ENCODE peak calls at places on chromosomes 3 and 15, in five cellular contexts. G, C, E, T and S are unnamed samples.

GRCh38 chr3:30642715-30643361 is 36.4 kb downstream of the TGFBR2 start:
- DNase-seq in E (no peak), G (no peak), C (no peak), T (no peak), S (no peak)

GRCh38 chr15:86691091-86691490 is 611.4 kb downstream of the AGBL1 start:
- DNase-seq in T (no peak), G (no peak), C (no peak), E (no peak), S (no peak)

GRCh38 chr15:88843334-88843733 is 40.1 kb downstream of the ACAN start:
- DNase-seq in G (no peak), T (no peak), E (no peak), C (no peak), S (no peak)

GRCh38 chr3:66428733-66429132 is 72.1 kb downstream of the LRIG1 start:
- DNase-seq in T (peak; percentile 69), E (peak; percentile 96), C (peak; percentile 93), G (peak; percentile 98), S (peak; percentile 92)

GRCh38 chr3:6526861-6527260 is 334.1 kb upstream of the GRM7 start:
- DNase-seq in E (no peak), C (no peak), T (no peak), G (no peak), S (no peak)

GRCh38 chr15:80567721-80568157 is 127.4 kb upstream of the ABHD17C start:
- DNase-seq in C (peak; percentile 17), G (peak; percentile 73), T (no peak), E (peak; percentile 86), S (peak; percentile 28)

GRCh38 chr3:143952569-143953069 is 19.0 kb upstream of the DIPK2A start:
- DNase-seq in G (no peak), E (no peak), T (no peak), C (no peak), S (no peak)

GRCh38 chr3:180996415-180996932 is 6.9 kb upstream of the DNAJC19 start:
- DNase-seq in T (no peak), C (no peak), E (no peak), G (no peak), S (no peak)

GRCh38 chr15:32824777-32825176 is 107.0 kb downstream of the GREM1 start:
- DNase-seq in G (peak; percentile 74), C (no peak), T (no peak), E (peak; percentile 92), S (no peak)

GRCh38 chr15:80251505-80252280 is at the start of gene CTXND1:
- DNase-seq in C (no peak), E (peak; percentile 20), G (no peak), T (no peak), S (no peak)

GRCh38 chr3:193885832-193886231 is 250.1 kb upstream of the HES1 start:
- DNase-seq in C (no peak), T (no peak), E (no peak), G (no peak), S (no peak)

GRCh38 chr3:9793161-9793781 is 389 bp downstream of the ARPC4 start:
- DNase-seq in E (peak; percentile 83), G (no peak), C (no peak), T (no peak), S (no peak)

GRCh38 chr3:160450846-160451245 is 1.3 kb upstream of the TRIM59 start:
- DNase-seq in G (peak; percentile 82), E (peak; percentile 89), C (no peak), T (no peak), S (no peak)

GRCh38 chr15:78033864-78034263 is 43.6 kb downstream of the TBC1D2B start:
- DNase-seq in C (no peak), T (no peak), G (no peak), E (no peak), S (no peak)

GRCh38 chr3:24379936-24380335 is 114.7 kb downstream of the THRB start:
- DNase-seq in E (no peak), G (no peak), T (no peak), C (no peak), S (no peak)

GRCh38 chr3:162770556-162770955 is 1273.9 kb downstream of the OTOL1 start:
- DNase-seq in C (no peak), G (no peak), T (no peak), E (peak; percentile 21), S (no peak)

GRCh38 chr15:74208901-74209559 is 6.4 kb upstream of the STRA6 start:
- DNase-seq in E (no peak), C (no peak), G (no peak), T (no peak), S (no peak)

GRCh38 chr3:179088306-179088705 is 16.7 kb upstream of the ZMAT3 start:
- DNase-seq in T (no peak), G (no peak), C (no peak), E (no peak), S (no peak)

DNA sequence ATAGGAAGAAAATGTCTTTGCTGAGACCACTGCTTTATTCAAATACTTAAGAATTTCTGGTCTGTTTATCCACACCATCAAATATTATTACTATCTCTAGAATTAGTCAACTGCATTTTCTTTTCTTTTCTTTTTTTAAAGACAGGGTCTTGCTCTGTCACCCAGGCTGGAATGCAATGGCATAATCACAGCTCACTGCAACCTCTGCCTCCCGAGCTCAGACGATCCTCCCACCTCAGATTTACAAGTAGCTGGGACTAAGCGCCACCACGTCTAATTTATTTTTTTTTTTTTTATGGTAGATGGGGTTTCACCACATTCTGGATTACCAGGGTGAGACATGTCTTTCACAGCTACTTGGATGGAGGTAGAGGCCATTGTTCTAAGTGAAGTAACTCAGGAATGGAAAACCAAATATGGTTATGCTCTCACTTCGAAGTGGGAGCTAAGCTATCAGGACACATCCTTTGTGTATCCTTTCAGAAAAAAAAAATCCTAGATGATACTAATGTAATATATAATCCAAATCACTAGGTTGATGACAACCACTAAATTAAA is 52.8 kb downstream of the STAG1 start:
- DNase-seq in G (no peak), E (no peak), T (no peak), C (no peak), S (no peak)
- H3K9me3 ChIP-seq in G (no peaks in the 10 kb centered on the region), E (no peaks in the 10 kb centered on the region), T (no peaks in the 10 kb centered on the region), C (no peaks in the 10 kb centered on the region), S (peaks cover 3% of the 10 kb centered on the region)

DNA sequence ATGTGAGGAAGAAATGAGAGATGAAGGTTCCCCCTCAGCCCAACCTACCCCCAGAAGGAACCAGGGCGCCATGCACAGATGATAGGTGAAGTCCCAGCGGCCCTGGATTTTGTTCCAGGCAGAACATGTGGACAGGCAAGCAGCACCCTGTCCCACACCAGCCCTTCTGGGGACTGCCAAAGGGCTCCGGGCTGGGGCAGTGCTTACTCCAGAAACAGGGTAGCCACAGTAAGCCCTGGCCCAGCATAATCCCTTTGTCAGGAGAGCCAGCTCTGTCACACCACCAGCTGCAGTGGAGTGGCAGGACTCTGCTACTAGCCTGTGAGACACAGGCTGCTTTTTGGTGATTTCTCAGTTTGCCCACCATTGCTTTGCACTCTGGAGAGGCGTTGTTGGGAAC is 6.3 kb downstream of the FBXL22 start:
- DNase-seq in G (no peak), T (no peak), C (no peak), E (no peak), S (no peak)
- H3K4me3 ChIP-seq in G (no peak overlapping the region), T (no peak overlapping the region), C (no peak overlapping the region), E (no peak overlapping the region), S (no peak overlapping the region)

GRCh38 chr15:69926011-69926410 is 171.7 kb downstream of the TLE3 start:
- DNase-seq in G (no peak), E (no peak), T (no peak), C (no peak), S (no peak)
- H3K9me3 ChIP-seq in G (peaks cover 5% of the 10 kb centered on the region), E (no peaks in the 10 kb centered on the region), T (peaks cover 26% of the 10 kb centered on the region), C (no peaks in the 10 kb centered on the region), S (no peaks in the 10 kb centered on the region)

GRCh38 chr15:85463273-85463937 is 83.0 kb downstream of the AKAP13 start:
- DNase-seq in G (no peak), C (no peak), T (no peak), E (no peak), S (no peak)
- H3K4me3 ChIP-seq in G (no peak overlapping the region), C (no peak overlapping the region), T (no peak overlapping the region), E (no peak overlapping the region), S (no peak overlapping the region)

GRCh38 chr15:59963925-59964324 is 40.2 kb upstream of the FOXB1 start:
- DNase-seq in C (no peak), E (no peak), G (no peak), T (no peak), S (no peak)

GRCh38 chr15:59960318-59960717 is 43.8 kb upstream of the FOXB1 start:
- DNase-seq in C (no peak), T (no peak), G (no peak), E (no peak), S (no peak)

GRCh38 chr15:59966262-59966661 is 37.8 kb upstream of the FOXB1 start:
- DNase-seq in E (no peak), G (no peak), T (no peak), C (no peak), S (no peak)

GRCh38 chr15:59965741-59966140 is 38.4 kb upstream of the FOXB1 start:
- DNase-seq in C (no peak), T (no peak), E (no peak), G (no peak), S (no peak)

GRCh38 chr15:59963322-59963721 is 40.8 kb upstream of the FOXB1 start:
- DNase-seq in C (no peak), G (no peak), E (no peak), T (no peak), S (no peak)
- H3K9me3 ChIP-seq in C (no peaks in the 10 kb centered on the region), G (no peaks in the 10 kb centered on the region), E (no peaks in the 10 kb centered on the region), T (peaks cover 47% of the 10 kb centered on the region), S (peaks cover 10% of the 10 kb centered on the region)